ENCODE peak calls at places on chromosomes 1 and 21, in ten cellular contexts. One of them, this sample, is unnamed.
A peak's percentile ranks its signal among the peaks of the same experiment; 100 is the strongest.

GRCh38 chr1:1118893-1119220 is 3.0 kb upstream of the C1orf159 start:
- DNase-seq in naive thymus-derived CD4-positive, alpha-beta T cell: no peak
- DNase-seq in stimulated activated CD4-positive, alpha-beta T cell treated with anti-CD3 and anti-CD28 coated beads, Interleukin-1b, Interleukin-23, amount 100 ng/mL, for 48 hours: no peak
- DNase-seq in activated T-cell treated with anti-CD3 and anti-CD28 coated beads for 1 hour: no peak
- DNase-seq in EH: no peak
- DNase-seq in uterus: no peak
- DNase-seq in OCI-LY7: no peak
- DNase-seq in iPS-NIHi11: no peak
- DNase-seq in SJSA1: no peak
- DNase-seq in germinal center: no peak
- DNase-seq in this sample: no peak

GRCh38 chr1:205541161-205541886 is 36.9 kb downstream of the CDK18 start:
- DNase-seq in naive thymus-derived CD4-positive, alpha-beta T cell: no peak
- DNase-seq in stimulated activated CD4-positive, alpha-beta T cell treated with anti-CD3 and anti-CD28 coated beads, Interleukin-1b, Interleukin-23, amount 100 ng/mL, for 48 hours: no peak
- DNase-seq in activated T-cell treated with anti-CD3 and anti-CD28 coated beads for 1 hour: no peak
- DNase-seq in EH: no peak
- DNase-seq in uterus: no peak
- DNase-seq in OCI-LY7: no peak
- DNase-seq in iPS-NIHi11: no peak
- DNase-seq in SJSA1: no peak
- DNase-seq in germinal center: no peak
- DNase-seq in this sample: no peak

GRCh38 chr1:87528754-87529517 is 200.3 kb downstream of the LMO4 start:
- DNase-seq in naive thymus-derived CD4-positive, alpha-beta T cell: no peak
- DNase-seq in stimulated activated CD4-positive, alpha-beta T cell treated with anti-CD3 and anti-CD28 coated beads, Interleukin-1b, Interleukin-23, amount 100 ng/mL, for 48 hours: no peak
- DNase-seq in activated T-cell treated with anti-CD3 and anti-CD28 coated beads for 1 hour: no peak
- DNase-seq in EH: no peak
- DNase-seq in uterus: no peak
- DNase-seq in OCI-LY7: no peak
- DNase-seq in iPS-NIHi11: no peak
- DNase-seq in SJSA1: no peak
- DNase-seq in germinal center: no peak
- DNase-seq in this sample: no peak

GRCh38 chr1:192763756-192764155 is 45.1 kb upstream of the RGS2 start:
- DNase-seq in naive thymus-derived CD4-positive, alpha-beta T cell: no peak
- DNase-seq in stimulated activated CD4-positive, alpha-beta T cell treated with anti-CD3 and anti-CD28 coated beads, Interleukin-1b, Interleukin-23, amount 100 ng/mL, for 48 hours: no peak
- DNase-seq in activated T-cell treated with anti-CD3 and anti-CD28 coated beads for 1 hour: no peak
- DNase-seq in EH: peak; percentile 98
- DNase-seq in uterus: no peak
- DNase-seq in OCI-LY7: no peak
- DNase-seq in iPS-NIHi11: no peak
- DNase-seq in SJSA1: no peak
- DNase-seq in germinal center: no peak
- DNase-seq in this sample: no peak

GRCh38 chr1:58784758-58785423 is 1.0 kb upstream of the JUN start:
- DNase-seq in naive thymus-derived CD4-positive, alpha-beta T cell: peak; percentile 89
- DNase-seq in stimulated activated CD4-positive, alpha-beta T cell treated with anti-CD3 and anti-CD28 coated beads, Interleukin-1b, Interleukin-23, amount 100 ng/mL, for 48 hours: peak; percentile 76
- DNase-seq in activated T-cell treated with anti-CD3 and anti-CD28 coated beads for 1 hour: peak; percentile 82
- DNase-seq in EH: peak; percentile 95
- DNase-seq in uterus: peak; percentile 89
- DNase-seq in OCI-LY7: peak; percentile 72
- DNase-seq in iPS-NIHi11: peak; percentile 58
- DNase-seq in SJSA1: peak; percentile 92
- DNase-seq in germinal center: peak; percentile 58
- DNase-seq in this sample: no peak

GRCh38 chr21:39976805-39977204 is 109.6 kb downstream of the PCP4 start:
- DNase-seq in naive thymus-derived CD4-positive, alpha-beta T cell: no peak
- DNase-seq in stimulated activated CD4-positive, alpha-beta T cell treated with anti-CD3 and anti-CD28 coated beads, Interleukin-1b, Interleukin-23, amount 100 ng/mL, for 48 hours: no peak
- DNase-seq in activated T-cell treated with anti-CD3 and anti-CD28 coated beads for 1 hour: no peak
- DNase-seq in EH: no peak
- DNase-seq in uterus: no peak
- DNase-seq in OCI-LY7: no peak
- DNase-seq in iPS-NIHi11: no peak
- DNase-seq in SJSA1: no peak
- DNase-seq in germinal center: no peak
- DNase-seq in this sample: no peak

GRCh38 chr1:208235356-208235982 is 8.7 kb downstream of the PLXNA2 start:
- DNase-seq in naive thymus-derived CD4-positive, alpha-beta T cell: no peak
- DNase-seq in stimulated activated CD4-positive, alpha-beta T cell treated with anti-CD3 and anti-CD28 coated beads, Interleukin-1b, Interleukin-23, amount 100 ng/mL, for 48 hours: no peak
- DNase-seq in activated T-cell treated with anti-CD3 and anti-CD28 coated beads for 1 hour: no peak
- DNase-seq in EH: no peak
- DNase-seq in uterus: no peak
- DNase-seq in OCI-LY7: no peak
- DNase-seq in iPS-NIHi11: no peak
- DNase-seq in SJSA1: no peak
- DNase-seq in germinal center: no peak
- DNase-seq in this sample: no peak

GRCh38 chr1:206982216-206982615 is 12.0 kb upstream of the FCAMR start:
- DNase-seq in naive thymus-derived CD4-positive, alpha-beta T cell: peak; percentile 29
- DNase-seq in stimulated activated CD4-positive, alpha-beta T cell treated with anti-CD3 and anti-CD28 coated beads, Interleukin-1b, Interleukin-23, amount 100 ng/mL, for 48 hours: peak; percentile 44
- DNase-seq in activated T-cell treated with anti-CD3 and anti-CD28 coated beads for 1 hour: peak; percentile 48
- DNase-seq in EH: peak; percentile 56
- DNase-seq in uterus: no peak
- DNase-seq in OCI-LY7: peak; percentile 62
- DNase-seq in iPS-NIHi11: peak; percentile 65
- DNase-seq in SJSA1: peak; percentile 39
- DNase-seq in germinal center: peak; percentile 65
- DNase-seq in this sample: peak; percentile 35

GRCh38 chr1:27241677-27242076 is 7.2 kb downstream of the WDTC1 start:
- DNase-seq in naive thymus-derived CD4-positive, alpha-beta T cell: no peak
- DNase-seq in stimulated activated CD4-positive, alpha-beta T cell treated with anti-CD3 and anti-CD28 coated beads, Interleukin-1b, Interleukin-23, amount 100 ng/mL, for 48 hours: no peak
- DNase-seq in activated T-cell treated with anti-CD3 and anti-CD28 coated beads for 1 hour: no peak
- DNase-seq in EH: no peak
- DNase-seq in uterus: no peak
- DNase-seq in OCI-LY7: no peak
- DNase-seq in iPS-NIHi11: no peak
- DNase-seq in SJSA1: no peak
- DNase-seq in germinal center: no peak
- DNase-seq in this sample: no peak

GRCh38 chr1:211829343-211830054 is 1.1 kb downstream of the LPGAT1 start:
- DNase-seq in naive thymus-derived CD4-positive, alpha-beta T cell: no peak
- DNase-seq in stimulated activated CD4-positive, alpha-beta T cell treated with anti-CD3 and anti-CD28 coated beads, Interleukin-1b, Interleukin-23, amount 100 ng/mL, for 48 hours: no peak
- DNase-seq in activated T-cell treated with anti-CD3 and anti-CD28 coated beads for 1 hour: no peak
- DNase-seq in EH: peak; percentile 59
- DNase-seq in uterus: peak; percentile 18
- DNase-seq in OCI-LY7: no peak
- DNase-seq in iPS-NIHi11: peak; percentile 47
- DNase-seq in SJSA1: peak; percentile 47
- DNase-seq in germinal center: no peak
- DNase-seq in this sample: no peak

GRCh38 chr1:112700290-112701226 is 6.4 kb downstream of the RHOC start:
- DNase-seq in naive thymus-derived CD4-positive, alpha-beta T cell: no peak
- DNase-seq in stimulated activated CD4-positive, alpha-beta T cell treated with anti-CD3 and anti-CD28 coated beads, Interleukin-1b, Interleukin-23, amount 100 ng/mL, for 48 hours: peak; percentile 61
- DNase-seq in activated T-cell treated with anti-CD3 and anti-CD28 coated beads for 1 hour: peak; percentile 57
- DNase-seq in EH: peak; percentile 98
- DNase-seq in uterus: peak; percentile 98
- DNase-seq in OCI-LY7: peak; percentile 84
- DNase-seq in iPS-NIHi11: peak; percentile 74
- DNase-seq in SJSA1: peak; percentile 99
- DNase-seq in germinal center: no peak
- DNase-seq in this sample: peak; percentile 80

GRCh38 chr21:36310016-36310415 is 10.0 kb upstream of the MORC3 start:
- DNase-seq in naive thymus-derived CD4-positive, alpha-beta T cell: no peak
- DNase-seq in stimulated activated CD4-positive, alpha-beta T cell treated with anti-CD3 and anti-CD28 coated beads, Interleukin-1b, Interleukin-23, amount 100 ng/mL, for 48 hours: peak; percentile 75
- DNase-seq in activated T-cell treated with anti-CD3 and anti-CD28 coated beads for 1 hour: no peak
- DNase-seq in EH: no peak
- DNase-seq in uterus: no peak
- DNase-seq in OCI-LY7: peak; percentile 78
- DNase-seq in iPS-NIHi11: no peak
- DNase-seq in SJSA1: no peak
- DNase-seq in germinal center: peak; percentile 22
- DNase-seq in this sample: no peak

GRCh38 chr1:163528710-163529348 is 207.1 kb downstream of the NUF2 start:
- DNase-seq in naive thymus-derived CD4-positive, alpha-beta T cell: no peak
- DNase-seq in stimulated activated CD4-positive, alpha-beta T cell treated with anti-CD3 and anti-CD28 coated beads, Interleukin-1b, Interleukin-23, amount 100 ng/mL, for 48 hours: no peak
- DNase-seq in activated T-cell treated with anti-CD3 and anti-CD28 coated beads for 1 hour: no peak
- DNase-seq in EH: peak; percentile 31
- DNase-seq in uterus: peak; percentile 33
- DNase-seq in OCI-LY7: peak; percentile 34
- DNase-seq in iPS-NIHi11: no peak
- DNase-seq in SJSA1: no peak
- DNase-seq in germinal center: peak; percentile 6
- DNase-seq in this sample: no peak

GRCh38 chr1:203173156-203173555 is 2.5 kb downstream of the MYBPH start:
- DNase-seq in naive thymus-derived CD4-positive, alpha-beta T cell: no peak
- DNase-seq in stimulated activated CD4-positive, alpha-beta T cell treated with anti-CD3 and anti-CD28 coated beads, Interleukin-1b, Interleukin-23, amount 100 ng/mL, for 48 hours: no peak
- DNase-seq in activated T-cell treated with anti-CD3 and anti-CD28 coated beads for 1 hour: no peak
- DNase-seq in EH: no peak
- DNase-seq in uterus: no peak
- DNase-seq in OCI-LY7: no peak
- DNase-seq in iPS-NIHi11: no peak
- DNase-seq in SJSA1: no peak
- DNase-seq in germinal center: no peak
- DNase-seq in this sample: no peak

GRCh38 chr1:168360622-168361021 is 79.9 kb downstream of the TBX19 start:
- DNase-seq in naive thymus-derived CD4-positive, alpha-beta T cell: no peak
- DNase-seq in stimulated activated CD4-positive, alpha-beta T cell treated with anti-CD3 and anti-CD28 coated beads, Interleukin-1b, Interleukin-23, amount 100 ng/mL, for 48 hours: no peak
- DNase-seq in activated T-cell treated with anti-CD3 and anti-CD28 coated beads for 1 hour: no peak
- DNase-seq in EH: no peak
- DNase-seq in uterus: no peak
- DNase-seq in OCI-LY7: no peak
- DNase-seq in iPS-NIHi11: no peak
- DNase-seq in SJSA1: no peak
- DNase-seq in germinal center: no peak
- DNase-seq in this sample: no peak

GRCh38 chr1:23561813-23562100 is 2.5 kb upstream of the ID3 start:
- DNase-seq in naive thymus-derived CD4-positive, alpha-beta T cell: no peak
- DNase-seq in stimulated activated CD4-positive, alpha-beta T cell treated with anti-CD3 and anti-CD28 coated beads, Interleukin-1b, Interleukin-23, amount 100 ng/mL, for 48 hours: no peak
- DNase-seq in activated T-cell treated with anti-CD3 and anti-CD28 coated beads for 1 hour: no peak
- DNase-seq in EH: peak; percentile 88
- DNase-seq in uterus: no peak
- DNase-seq in OCI-LY7: no peak
- DNase-seq in iPS-NIHi11: no peak
- DNase-seq in SJSA1: no peak
- DNase-seq in germinal center: no peak
- DNase-seq in this sample: no peak

GRCh38 chr1:155000475-155000724 is 2.2 kb upstream of the ZBTB7B start:
- DNase-seq in naive thymus-derived CD4-positive, alpha-beta T cell: no peak
- DNase-seq in stimulated activated CD4-positive, alpha-beta T cell treated with anti-CD3 and anti-CD28 coated beads, Interleukin-1b, Interleukin-23, amount 100 ng/mL, for 48 hours: no peak
- DNase-seq in activated T-cell treated with anti-CD3 and anti-CD28 coated beads for 1 hour: no peak
- DNase-seq in EH: no peak
- DNase-seq in uterus: peak; percentile 46
- DNase-seq in OCI-LY7: no peak
- DNase-seq in iPS-NIHi11: no peak
- DNase-seq in SJSA1: no peak
- DNase-seq in germinal center: no peak
- DNase-seq in this sample: no peak

GRCh38 chr1:196317535-196318522 is 290.4 kb downstream of the KCNT2 start:
- DNase-seq in naive thymus-derived CD4-positive, alpha-beta T cell: no peak
- DNase-seq in stimulated activated CD4-positive, alpha-beta T cell treated with anti-CD3 and anti-CD28 coated beads, Interleukin-1b, Interleukin-23, amount 100 ng/mL, for 48 hours: no peak
- DNase-seq in activated T-cell treated with anti-CD3 and anti-CD28 coated beads for 1 hour: no peak
- DNase-seq in EH: peak; percentile 48
- DNase-seq in uterus: no peak
- DNase-seq in OCI-LY7: peak; percentile 3
- DNase-seq in iPS-NIHi11: peak; percentile 28
- DNase-seq in SJSA1: peak; percentile 9
- DNase-seq in germinal center: no peak
- DNase-seq in this sample: no peak

GRCh38 chr1:33692216-33693188 is 171.4 kb upstream of the HMGB4 start:
- DNase-seq in naive thymus-derived CD4-positive, alpha-beta T cell: no peak
- DNase-seq in stimulated activated CD4-positive, alpha-beta T cell treated with anti-CD3 and anti-CD28 coated beads, Interleukin-1b, Interleukin-23, amount 100 ng/mL, for 48 hours: no peak
- DNase-seq in activated T-cell treated with anti-CD3 and anti-CD28 coated beads for 1 hour: no peak
- DNase-seq in EH: no peak
- DNase-seq in uterus: no peak
- DNase-seq in OCI-LY7: no peak
- DNase-seq in iPS-NIHi11: no peak
- DNase-seq in SJSA1: no peak
- DNase-seq in germinal center: no peak
- DNase-seq in this sample: no peak

GRCh38 chr1:35443768-35444518 is 113.3 kb downstream of the KIAA0319L start:
- DNase-seq in naive thymus-derived CD4-positive, alpha-beta T cell: no peak
- DNase-seq in stimulated activated CD4-positive, alpha-beta T cell treated with anti-CD3 and anti-CD28 coated beads, Interleukin-1b, Interleukin-23, amount 100 ng/mL, for 48 hours: no peak
- DNase-seq in activated T-cell treated with anti-CD3 and anti-CD28 coated beads for 1 hour: no peak
- DNase-seq in EH: no peak
- DNase-seq in uterus: no peak
- DNase-seq in OCI-LY7: peak; percentile 7
- DNase-seq in iPS-NIHi11: no peak
- DNase-seq in SJSA1: no peak
- DNase-seq in germinal center: no peak
- DNase-seq in this sample: no peak

GRCh38 chr1:42006836-42007235 is 88.1 kb upstream of the HIVEP3 start:
- DNase-seq in naive thymus-derived CD4-positive, alpha-beta T cell: no peak
- DNase-seq in stimulated activated CD4-positive, alpha-beta T cell treated with anti-CD3 and anti-CD28 coated beads, Interleukin-1b, Interleukin-23, amount 100 ng/mL, for 48 hours: no peak
- DNase-seq in activated T-cell treated with anti-CD3 and anti-CD28 coated beads for 1 hour: no peak
- DNase-seq in EH: peak; percentile 8
- DNase-seq in uterus: no peak
- DNase-seq in OCI-LY7: no peak
- DNase-seq in iPS-NIHi11: no peak
- DNase-seq in SJSA1: no peak
- DNase-seq in germinal center: no peak
- DNase-seq in this sample: no peak

GRCh38 chr1:205561501-205562203 is 57.2 kb downstream of the CDK18 start:
- DNase-seq in naive thymus-derived CD4-positive, alpha-beta T cell: no peak
- DNase-seq in stimulated activated CD4-positive, alpha-beta T cell treated with anti-CD3 and anti-CD28 coated beads, Interleukin-1b, Interleukin-23, amount 100 ng/mL, for 48 hours: no peak
- DNase-seq in activated T-cell treated with anti-CD3 and anti-CD28 coated beads for 1 hour: no peak
- DNase-seq in EH: no peak
- DNase-seq in uterus: no peak
- DNase-seq in OCI-LY7: no peak
- DNase-seq in iPS-NIHi11: no peak
- DNase-seq in SJSA1: no peak
- DNase-seq in germinal center: no peak
- DNase-seq in this sample: no peak

GRCh38 chr1:44828841-44829440 is 14.1 kb downstream of the PTCH2 start:
- DNase-seq in naive thymus-derived CD4-positive, alpha-beta T cell: no peak
- DNase-seq in stimulated activated CD4-positive, alpha-beta T cell treated with anti-CD3 and anti-CD28 coated beads, Interleukin-1b, Interleukin-23, amount 100 ng/mL, for 48 hours: no peak
- DNase-seq in activated T-cell treated with anti-CD3 and anti-CD28 coated beads for 1 hour: no peak
- DNase-seq in EH: no peak
- DNase-seq in uterus: no peak
- DNase-seq in OCI-LY7: no peak
- DNase-seq in iPS-NIHi11: no peak
- DNase-seq in SJSA1: no peak
- DNase-seq in germinal center: no peak
- DNase-seq in this sample: no peak

GRCh38 chr1:226100436-226101347 is 38.2 kb downstream of the H3-3A start:
- DNase-seq in naive thymus-derived CD4-positive, alpha-beta T cell: no peak
- DNase-seq in stimulated activated CD4-positive, alpha-beta T cell treated with anti-CD3 and anti-CD28 coated beads, Interleukin-1b, Interleukin-23, amount 100 ng/mL, for 48 hours: no peak
- DNase-seq in activated T-cell treated with anti-CD3 and anti-CD28 coated beads for 1 hour: peak; percentile 31
- DNase-seq in EH: peak; percentile 43
- DNase-seq in uterus: no peak
- DNase-seq in OCI-LY7: peak; percentile 40
- DNase-seq in iPS-NIHi11: peak; percentile 86
- DNase-seq in SJSA1: no peak
- DNase-seq in germinal center: peak; percentile 74
- DNase-seq in this sample: no peak

GRCh38 chr1:177229781-177230180 is 59.0 kb downstream of the BRINP2 start:
- DNase-seq in naive thymus-derived CD4-positive, alpha-beta T cell: no peak
- DNase-seq in stimulated activated CD4-positive, alpha-beta T cell treated with anti-CD3 and anti-CD28 coated beads, Interleukin-1b, Interleukin-23, amount 100 ng/mL, for 48 hours: no peak
- DNase-seq in activated T-cell treated with anti-CD3 and anti-CD28 coated beads for 1 hour: no peak
- DNase-seq in EH: no peak
- DNase-seq in uterus: no peak
- DNase-seq in OCI-LY7: no peak
- DNase-seq in iPS-NIHi11: no peak
- DNase-seq in SJSA1: no peak
- DNase-seq in germinal center: no peak
- DNase-seq in this sample: no peak

GRCh38 chr21:31730687-31731111 is 1.2 kb downstream of the SCAF4 start:
- DNase-seq in naive thymus-derived CD4-positive, alpha-beta T cell: no peak
- DNase-seq in stimulated activated CD4-positive, alpha-beta T cell treated with anti-CD3 and anti-CD28 coated beads, Interleukin-1b, Interleukin-23, amount 100 ng/mL, for 48 hours: no peak
- DNase-seq in activated T-cell treated with anti-CD3 and anti-CD28 coated beads for 1 hour: no peak
- DNase-seq in EH: no peak
- DNase-seq in uterus: no peak
- DNase-seq in OCI-LY7: peak; percentile 19
- DNase-seq in iPS-NIHi11: peak; percentile 76
- DNase-seq in SJSA1: peak; percentile 41
- DNase-seq in germinal center: no peak
- DNase-seq in this sample: no peak

This sample was measured in H54.